ENCODE peak calls at places on chromosomes 1 and 21, in ten cellular contexts. X is GM12891, D is breast epithelium, C is heart left ventricle, B is body of pancreas, A is IMR-90, P is HCT116, T is H1, G is ovary, E is A549. S is an unnamed sample.

GRCh38 chr1:150807257-150807637 is 813 bp downstream of the CTSK start:
- DNase-seq in B (no peak), X (no peak), A (no peak), P (no peak), C (no peak), G (no peak), D (no peak), T (no peak), E (no peak), S (no peak)

GRCh38 chr1:110281363-110282290 is 57.5 kb upstream of the RBM15 start:
- DNase-seq in B (no peak), G (no peak), C (no peak), P (no peak), E (no peak), T (no peak), D (no peak), A (peak), X (no peak), S (no peak)

GRCh38 chr1:77467741-77468140 is 185.9 kb downstream of the AK5 start:
- DNase-seq in G (no peak), B (no peak), X (no peak), T (no peak), E (no peak), P (no peak), C (no peak), D (no peak), A (peak), S (no peak)

GRCh38 chr1:7621334-7622219 is 149.5 kb upstream of the VAMP3 start:
- DNase-seq in P (no peak), A (no peak), B (peak), G (no peak), E (no peak), C (no peak), X (no peak), T (no peak), D (no peak), S (no peak)

GRCh38 chr1:76659171-76659940 is 207.9 kb upstream of the ST6GALNAC5 start:
- DNase-seq in A (no peak), D (no peak), P (no peak), X (no peak), E (no peak), C (no peak), G (no peak), T (no peak), B (no peak), S (no peak)

GRCh38 chr1:94522304-94522703 is 19.3 kb downstream of the F3 start:
- DNase-seq in C (no peak), B (peak), A (peak), P (peak), G (no peak), E (peak), D (no peak), X (no peak), T (no peak), S (peak)

GRCh38 chr1:212062832-212063438 is 27.4 kb downstream of the DTL start:
- DNase-seq in B (no peak), A (peak), E (peak), D (no peak), X (no peak), T (no peak), G (no peak), P (peak), C (no peak), S (no peak)

GRCh38 chr1:158984386-158984785 is 25.3 kb upstream of the IFI16 start:
- DNase-seq in D (no peak), C (no peak), B (no peak), A (no peak), E (no peak), G (no peak), P (no peak), X (no peak), T (no peak), S (no peak)

GRCh38 chr1:203124546-203125317 is 2.8 kb upstream of the ADORA1 start:
- DNase-seq in C (no peak), E (no peak), D (no peak), T (peak), G (no peak), B (no peak), X (no peak), A (peak), P (no peak), S (no peak)

GRCh38 chr1:35269190-35269988 is 880 bp downstream of the ZMYM4 start:
- DNase-seq in A (no peak), P (no peak), D (no peak), G (peak), X (peak), B (no peak), T (peak), C (no peak), E (no peak), S (no peak)

GRCh38 chr21:35024475-35024874 is 24.6 kb downstream of the RUNX1 start:
- DNase-seq in G (no peak), A (no peak), T (no peak), P (no peak), B (no peak), E (no peak), X (no peak), C (no peak), D (no peak), S (no peak)

GRCh38 chr1:201890806-201891450 is 2.2 kb downstream of the SHISA4 start:
- DNase-seq in G (no peak), T (no peak), X (no peak), A (no peak), D (no peak), B (no peak), E (no peak), C (no peak), P (no peak), S (no peak)

GRCh38 chr1:90550616-90551406 is 166.3 kb downstream of the BARHL2 start:
- DNase-seq in X (no peak), E (no peak), A (no peak), B (no peak), T (peak), D (no peak), P (no peak), G (no peak), C (no peak), S (no peak)

GRCh38 chr1:6041432-6042062 is 4.1 kb upstream of the KCNAB2 start:
- DNase-seq in E (peak), D (no peak), X (peak), B (peak), P (no peak), G (peak), C (no peak), A (no peak), T (peak), S (peak)

GRCh38 chr1:35855016-35855700 is 27.9 kb upstream of the AGO1 start:
- DNase-seq in A (no peak), T (peak), B (no peak), X (no peak), D (no peak), G (no peak), C (no peak), E (no peak), P (no peak), S (no peak)

GRCh38 chr1:33425900-33426299 is 5.0 kb downstream of the PHC2 start:
- DNase-seq in B (no peak), D (no peak), G (no peak), T (no peak), C (no peak), A (no peak), X (peak), P (no peak), E (no peak), S (no peak)

GRCh38 chr1:115069186-115069585 is 20.1 kb downstream of the TSPAN2 start:
- DNase-seq in G (no peak), C (no peak), T (no peak), B (peak), A (peak), P (no peak), X (no peak), D (peak), E (no peak), S (peak)

GRCh38 chr1:169550294-169550693 is 36.0 kb downstream of the F5 start:
- DNase-seq in D (no peak), T (no peak), C (no peak), G (no peak), P (peak), B (no peak), X (no peak), A (peak), E (peak), S (no peak)

GRCh38 chr1:23424171-23424959 is at the start of gene TCEA3:
- DNase-seq in G (peak), P (no peak), B (peak), X (peak), E (no peak), A (no peak), C (peak), T (peak), D (no peak), S (peak)

GRCh38 chr1:234970731-234971476 is 157.7 kb downstream of the TOMM20 start:
- DNase-seq in T (peak), P (no peak), G (peak), X (no peak), A (peak), C (peak), D (peak), E (no peak), B (peak), S (peak)

GRCh38 chr1:183694035-183694434 is 40.9 kb upstream of the APOBEC4 start:
- DNase-seq in X (no peak), A (no peak), D (no peak), B (no peak), T (no peak), P (no peak), C (peak), G (no peak), E (no peak), S (no peak)

GRCh38 chr1:161928056-161928455 is 95.6 kb downstream of the OLFML2B start:
- DNase-seq in B (no peak), A (peak), X (no peak), D (no peak), T (no peak), P (no peak), E (no peak), C (no peak), G (no peak), S (no peak)

GRCh38 chr1:9181176-9181906 is 52.4 kb upstream of the GPR157 start:
- DNase-seq in G (peak), C (peak), E (peak), B (peak), A (peak), P (peak), T (peak), X (peak), D (no peak), S (peak)

GRCh38 chr21:15875286-15875685 is 145.5 kb downstream of the USP25 start:
- DNase-seq in G (no peak), X (no peak), C (no peak), E (no peak), B (no peak), P (no peak), T (no peak), A (no peak), D (no peak), S (no peak)

GRCh38 chr1:8133190-8133589 is 107.1 kb upstream of the ERRFI1 start:
- DNase-seq in B (no peak), T (no peak), G (peak), P (no peak), D (no peak), E (no peak), A (no peak), C (no peak), X (no peak), S (peak)

GRCh38 chr1:54559771-54560231 is 11.8 kb downstream of the ACOT11 start:
- DNase-seq in G (no peak), C (peak), E (no peak), D (no peak), T (no peak), B (no peak), X (no peak), P (no peak), A (no peak), S (no peak)

GRCh38 chr1:193569696-193570269 is 383.4 kb upstream of the B3GALT2 start:
- DNase-seq in E (no peak), P (no peak), X (no peak), C (no peak), A (peak), G (no peak), B (no peak), T (no peak), D (no peak), S (no peak)

GRCh38 chr1:199283814-199284213 is 645.0 kb downstream of the PTPRC start:
- DNase-seq in B (no peak), E (no peak), C (no peak), T (no peak), G (no peak), D (no peak), P (no peak), X (no peak), A (no peak), S (no peak)

GRCh38 chr1:241648159-241648558 is 3.9 kb upstream of the WDR64 start:
- DNase-seq in B (no peak), D (no peak), P (no peak), E (no peak), C (no peak), A (no peak), T (no peak), G (no peak), X (no peak), S (no peak)

GRCh38 chr1:235503333-235504121 is 725 bp downstream of the B3GALNT2 start:
- DNase-seq in G (peak), D (peak), P (no peak), E (peak), B (peak), T (no peak), A (peak), X (no peak), C (peak), S (peak)

GRCh38 chr1:61887076-61887867 is 145.0 kb downstream of the PATJ start:
- DNase-seq in A (no peak), T (no peak), X (no peak), D (no peak), C (no peak), P (no peak), E (peak), B (no peak), G (no peak), S (no peak)

DNA sequence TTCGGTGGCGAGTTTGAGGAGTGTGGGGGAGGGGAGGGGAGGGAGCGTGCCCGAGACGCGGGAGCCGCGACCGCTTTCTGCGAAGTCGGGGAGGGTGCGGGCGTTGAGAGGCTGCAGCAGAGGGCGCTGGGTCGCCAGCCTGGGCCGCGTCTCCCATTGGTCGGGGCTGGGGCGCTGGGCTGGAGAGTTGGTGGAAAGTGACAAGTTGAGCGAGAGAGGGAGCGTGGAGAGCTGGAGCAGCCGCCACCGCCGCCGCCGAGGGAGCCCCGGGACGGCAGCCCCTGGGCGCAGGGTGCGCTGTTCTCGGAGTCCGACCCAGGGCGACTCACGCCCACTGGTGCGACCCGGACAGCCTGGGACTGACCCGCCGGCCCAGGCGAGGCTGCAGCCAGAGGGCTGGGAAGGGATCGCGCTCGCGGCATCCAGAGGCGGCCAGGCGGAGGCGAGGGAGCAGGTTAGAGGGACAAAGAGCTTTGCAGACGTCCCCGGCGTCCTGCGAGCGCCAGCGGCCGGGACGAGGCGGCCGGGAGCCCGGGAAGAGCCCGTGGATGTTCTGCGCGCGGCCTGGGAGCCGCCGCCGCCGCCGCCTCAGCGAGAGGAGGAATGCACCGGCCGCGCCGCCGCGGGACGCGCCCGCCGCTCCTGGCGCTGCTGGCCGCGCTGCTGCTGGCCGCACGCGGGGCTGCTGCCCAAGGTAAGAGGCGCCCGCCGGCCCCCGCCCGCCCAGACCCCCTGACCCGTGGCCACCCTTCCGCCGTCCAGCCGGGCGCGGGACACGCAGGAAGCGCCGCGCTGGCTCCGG is at the start of gene ROR1:
- DNase-seq in P (peak), C (peak), A (peak), E (peak), D (peak), G (peak), X (peak), B (peak), T (peak), S (peak)
- TF ChIP-seq POLR2A in P (no peak), C (peak), A (no peak), E (peak), D (no peak), G (no peak), X (no peak), B (peak), T (no peak), S (peak)

GRCh38 chr1:192559115-192560006 is 16.2 kb upstream of the RGS1 start:
- DNase-seq in P (peak), G (no peak), X (no peak), D (no peak), B (no peak), C (no peak), E (peak), T (no peak), A (peak), S (peak)
- TF ChIP-seq POLR2A in P (no peak), G (no peak), X (no peak), D (no peak), B (no peak), C (no peak), E (no peak), T (no peak), A (no peak), S (no peak)

GRCh38 chr1:40708750-40709099 is 17.2 kb downstream of the NFYC start:
- DNase-seq in T (no peak), E (peak), G (no peak), X (peak), C (no peak), P (peak), B (no peak), D (no peak), A (peak), S (no peak)

GRCh38 chr1:40711465-40712404 is 20.2 kb downstream of the NFYC start:
- DNase-seq in G (no peak), D (no peak), E (peak), C (no peak), T (no peak), X (no peak), P (no peak), B (no peak), A (peak), S (no peak)

GRCh38 chr1:40709802-40710278 is 18.3 kb downstream of the NFYC start:
- DNase-seq in B (no peak), A (no peak), P (no peak), T (no peak), E (no peak), D (no peak), X (no peak), G (no peak), C (no peak), S (no peak)

GRCh38 chr1:40710581-40711315 is 19.2 kb downstream of the NFYC start:
- DNase-seq in P (no peak), E (no peak), C (no peak), A (no peak), T (no peak), B (peak), G (no peak), X (no peak), D (no peak), S (no peak)

DNA sequence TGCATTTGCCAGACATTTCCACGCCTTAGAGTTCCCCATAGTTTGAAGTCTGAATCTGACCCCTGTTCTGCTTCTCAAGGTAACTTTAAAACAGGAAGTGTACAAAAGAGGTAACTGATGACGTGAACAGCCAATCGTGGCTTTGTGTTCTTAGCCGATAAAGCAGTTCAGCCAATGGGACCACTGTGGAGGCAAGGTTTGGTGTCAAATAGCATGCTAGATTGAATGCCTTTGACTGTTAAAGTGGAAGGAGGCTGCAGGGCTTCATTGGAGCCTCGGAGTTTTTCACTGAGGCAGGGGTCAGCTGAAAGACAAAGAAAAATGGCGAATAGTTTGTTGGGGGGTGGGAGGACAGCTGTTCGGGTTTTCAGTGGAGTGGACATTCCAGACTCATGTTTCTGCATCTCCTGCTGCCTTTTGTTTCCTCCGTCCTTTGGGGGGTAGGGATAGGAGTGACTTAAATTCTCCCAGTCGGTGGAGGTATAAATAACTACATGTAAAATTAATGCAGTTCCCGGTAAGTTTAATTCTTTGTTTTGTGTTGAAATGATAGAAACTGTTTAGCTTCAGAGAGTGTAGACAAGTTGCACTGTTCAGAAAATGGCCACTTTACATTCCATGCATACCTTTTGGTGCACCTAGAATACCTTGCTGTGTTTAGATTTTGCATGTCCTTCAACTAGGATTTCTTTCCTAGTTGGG is 17.7 kb downstream of the NFYC start:
- DNase-seq in A (peak), X (peak), T (peak), D (peak), C (peak), E (peak), B (peak), P (peak), G (peak), S (peak)
- TF ChIP-seq POLR2A in A (no peak), X (peak), T (peak), D (no peak), C (peak), E (no peak), B (no peak), P (no peak), G (no peak), S (peak)

DNA sequence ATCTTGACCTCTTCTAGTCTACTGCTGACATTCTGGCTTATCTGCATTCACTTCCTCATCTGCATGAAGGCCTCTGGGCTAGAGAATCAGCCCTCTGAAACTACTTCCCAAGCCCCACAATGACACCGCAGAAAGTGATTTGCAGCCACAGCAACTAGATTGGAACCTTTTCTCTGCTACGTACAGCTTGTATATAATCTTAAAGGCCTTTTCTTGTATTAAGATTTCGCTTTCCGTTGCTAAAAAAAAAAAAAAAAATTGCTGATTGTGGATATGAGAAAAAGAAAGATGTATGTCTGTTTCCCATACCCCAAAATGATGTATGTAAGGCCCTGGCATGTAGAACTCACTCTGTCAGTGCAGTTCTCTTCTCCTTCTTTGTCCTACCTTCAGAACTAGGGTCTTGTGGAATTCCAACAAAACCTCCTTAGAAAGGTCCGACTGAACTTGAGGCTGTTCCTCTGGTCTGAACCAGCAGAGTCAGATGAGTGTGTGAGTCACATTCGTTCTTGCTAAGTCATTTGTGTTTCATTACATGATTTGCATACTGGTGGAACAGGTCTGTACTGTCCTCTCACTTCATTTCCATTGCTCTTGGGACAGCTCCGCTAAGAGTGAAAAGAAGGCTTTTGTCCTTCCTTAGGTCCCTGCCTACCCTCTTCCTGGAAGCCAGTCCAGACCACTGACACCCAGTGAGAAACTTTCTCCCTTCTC is 62.7 kb downstream of the PLPP3 start:
- DNase-seq in T (no peak), P (peak), A (peak), E (no peak), C (no peak), B (peak), X (peak), G (no peak), D (peak), S (no peak)
- TF ChIP-seq POLR2A in T (no peak), P (no peak), A (no peak), E (no peak), C (no peak), B (no peak), X (no peak), G (no peak), D (no peak), S (no peak)

GRCh38 chr1:29513357-29513756 is 277.0 kb downstream of the PTPRU start:
- DNase-seq in X (peak), C (peak), T (peak), D (no peak), A (peak), E (peak), G (no peak), B (peak), P (peak), S (no peak)
- TF ChIP-seq POLR2A in X (no peak), C (no peak), T (no peak), D (no peak), A (peak), E (no peak), G (no peak), B (no peak), P (no peak), S (no peak)

S was measured in uterus.